ENCODE peak calls at places on chromosomes 7 and 10, in seven cellular contexts. R is coronary artery, K is Peyer's patch, L is hypothalamus, N is hippocampal formation, J is SK-MEL-5, A is iPS-NIHi11. Q is an unnamed sample.

GRCh38 chr10:8049874-8050560 is 4.5 kb upstream of the GATA3 start:
- DNase-seq in R (no peak), K (no peak), L (no peak), N (no peak), J (no peak), A (peak), Q (no peak)

GRCh38 chr10:120098242-120098930 is 205.9 kb downstream of the SEC23IP start:
- DNase-seq in R (no peak), K (no peak), L (no peak), N (no peak), J (no peak), A (no peak), Q (no peak)

GRCh38 chr7:93921190-93921585 is 347 bp upstream of the GNG11 start:
- DNase-seq in R (no peak), K (no peak), L (no peak), N (no peak), J (peak), A (no peak), Q (no peak)

GRCh38 chr7:13874783-13875182 is 114.7 kb downstream of the ETV1 start:
- DNase-seq in R (no peak), K (no peak), L (no peak), N (no peak), J (no peak), A (no peak), Q (no peak)

GRCh38 chr10:110141747-110142625 is 65.4 kb upstream of the MXI1 start:
- DNase-seq in R (no peak), K (peak), L (no peak), N (no peak), J (no peak), A (no peak), Q (no peak)

GRCh38 chr10:32103721-32104120 is 47.5 kb upstream of the KIF5B start:
- DNase-seq in R (no peak), K (no peak), L (no peak), N (no peak), J (no peak), A (no peak), Q (no peak)

GRCh38 chr10:4141471-4141870 is 356.5 kb upstream of the KLF6 start:
- DNase-seq in R (no peak), K (no peak), L (no peak), N (no peak), J (no peak), A (peak), Q (peak)

GRCh38 chr7:40673285-40673684 is 538.5 kb downstream of the SUGCT start:
- DNase-seq in R (no peak), K (no peak), L (no peak), N (no peak), J (peak), A (no peak), Q (no peak)

GRCh38 chr7:14714161-14714728 is 188.3 kb downstream of the DGKB start:
- DNase-seq in R (no peak), K (no peak), L (no peak), N (no peak), J (no peak), A (no peak), Q (no peak)

GRCh38 chr7:114084381-114085312 is 165.8 kb upstream of the PPP1R3A start:
- DNase-seq in R (no peak), K (peak), L (peak), N (no peak), J (no peak), A (peak), Q (peak)

GRCh38 chr10:123800821-123801220 is 90.8 kb downstream of the CPXM2 start:
- DNase-seq in R (peak), K (no peak), L (no peak), N (no peak), J (no peak), A (no peak), Q (no peak)

GRCh38 chr10:35058134-35058533 is 32.0 kb downstream of the CUL2 start:
- DNase-seq in R (no peak), K (no peak), L (no peak), N (no peak), J (no peak), A (peak), Q (no peak)

GRCh38 chr7:13639416-13639815 is 350.1 kb downstream of the ETV1 start:
- DNase-seq in R (no peak), K (no peak), L (no peak), N (no peak), J (no peak), A (no peak), Q (peak)

GRCh38 chr7:120272896-120273475 is at the start of gene KCND2:
- DNase-seq in R (peak), K (no peak), L (peak), N (no peak), J (no peak), A (peak), Q (no peak)

GRCh38 chr7:44440577-44441078 is 49.8 kb downstream of the NUDCD3 start:
- DNase-seq in R (no peak), K (no peak), L (no peak), N (no peak), J (no peak), A (no peak), Q (no peak)

GRCh38 chr7:27148776-27149641 is 1.4 kb upstream of the HOXA6 start:
- DNase-seq in R (peak), K (peak), L (no peak), N (no peak), J (no peak), A (no peak), Q (no peak)

GRCh38 chr10:104109908-104110662 is 11.9 kb upstream of the SFR1 start:
- DNase-seq in R (no peak), K (no peak), L (no peak), N (no peak), J (no peak), A (no peak), Q (no peak)

GRCh38 chr10:27944005-27944404 is 54.9 kb downstream of the ODAD2 start:
- DNase-seq in R (peak), K (no peak), L (no peak), N (no peak), J (no peak), A (no peak), Q (no peak)

GRCh38 chr10:78960316-78960800 is 108.4 kb upstream of the ZMIZ1 start:
- DNase-seq in R (no peak), K (peak), L (no peak), N (peak), J (peak), A (no peak), Q (no peak)

GRCh38 chr10:75428434-75429158 is 2.8 kb upstream of the LRMDA start:
- DNase-seq in R (no peak), K (no peak), L (no peak), N (no peak), J (no peak), A (no peak), Q (no peak)

GRCh38 chr10:132058793-132059759 is 6.7 kb upstream of the JAKMIP3 start:
- DNase-seq in R (peak), K (peak), L (no peak), N (no peak), J (no peak), A (no peak), Q (peak)

GRCh38 chr10:106608101-106608500 is 556.4 kb downstream of the SORCS1 start:
- DNase-seq in R (no peak), K (no peak), L (no peak), N (no peak), J (no peak), A (no peak), Q (no peak)

GRCh38 chr10:89428873-89429272 is 14.5 kb downstream of the IFIT5 start:
- DNase-seq in R (no peak), K (no peak), L (no peak), N (no peak), J (no peak), A (no peak), Q (no peak)

GRCh38 chr7:2072042-2072441 is 160.7 kb downstream of the MAD1L1 start:
- DNase-seq in R (no peak), K (peak), L (no peak), N (no peak), J (no peak), A (no peak), Q (no peak)

GRCh38 chr10:5442056-5442989 is 30.0 kb downstream of the NET1 start:
- DNase-seq in R (no peak), K (no peak), L (no peak), N (peak), J (peak), A (peak), Q (peak)

GRCh38 chr7:139588632-139589031 is 65.1 kb downstream of the CLEC2L start:
- DNase-seq in R (no peak), K (no peak), L (no peak), N (no peak), J (no peak), A (no peak), Q (no peak)

GRCh38 chr10:79282388-79282787 is 64.9 kb upstream of the PPIF start:
- DNase-seq in R (no peak), K (no peak), L (no peak), N (no peak), J (no peak), A (no peak), Q (no peak)

GRCh38 chr7:98553666-98554065 is 63.4 kb upstream of the NPTX2 start:
- DNase-seq in R (no peak), K (no peak), L (no peak), N (no peak), J (no peak), A (no peak), Q (no peak)